ENCODE peak calls at places on chromosomes 3 and 15, in seven cellular contexts. One of them, this sample, is unnamed.

GRCh38 chr3:57946970-57947381 is 61.2 kb upstream of the FLNB start:
- DNase-seq in fibroblast of mammary gland: no peak
- DNase-seq in activated naive CD4-positive, alpha-beta T cell treated with anti-CD3 and anti-CD28 coated beads, Interleukin-2, amount 50 U/mL, for 16 hours: no peak
- DNase-seq in hepatocyte: no peak
- DNase-seq in AML-193: no peak
- DNase-seq in HFFc6: no peak
- DNase-seq in activated T-helper 1 cell treated with Interleukin-2 at 50 U/mL for 16 hours: no peak
- DNase-seq in this sample: no peak

GRCh38 chr3:168071971-168072645 is 23.6 kb downstream of the GOLIM4 start:
- DNase-seq in fibroblast of mammary gland: no peak
- DNase-seq in activated naive CD4-positive, alpha-beta T cell treated with anti-CD3 and anti-CD28 coated beads, Interleukin-2, amount 50 U/mL, for 16 hours: no peak
- DNase-seq in hepatocyte: no peak
- DNase-seq in AML-193: no peak
- DNase-seq in HFFc6: peak
- DNase-seq in activated T-helper 1 cell treated with Interleukin-2 at 50 U/mL for 16 hours: no peak
- DNase-seq in this sample: peak

GRCh38 chr3:172647823-172648222 is 63.0 kb downstream of the NCEH1 start:
- DNase-seq in fibroblast of mammary gland: no peak
- DNase-seq in activated naive CD4-positive, alpha-beta T cell treated with anti-CD3 and anti-CD28 coated beads, Interleukin-2, amount 50 U/mL, for 16 hours: no peak
- DNase-seq in hepatocyte: no peak
- DNase-seq in AML-193: no peak
- DNase-seq in HFFc6: no peak
- DNase-seq in activated T-helper 1 cell treated with Interleukin-2 at 50 U/mL for 16 hours: no peak
- DNase-seq in this sample: no peak

GRCh38 chr3:96931491-96931890 is 117.1 kb downstream of the EPHA6 start:
- DNase-seq in fibroblast of mammary gland: no peak
- DNase-seq in activated naive CD4-positive, alpha-beta T cell treated with anti-CD3 and anti-CD28 coated beads, Interleukin-2, amount 50 U/mL, for 16 hours: no peak
- DNase-seq in hepatocyte: peak
- DNase-seq in AML-193: no peak
- DNase-seq in HFFc6: no peak
- DNase-seq in activated T-helper 1 cell treated with Interleukin-2 at 50 U/mL for 16 hours: no peak
- DNase-seq in this sample: no peak

GRCh38 chr3:129505341-129505740 is 23.1 kb upstream of the RHO start:
- DNase-seq in fibroblast of mammary gland: no peak
- DNase-seq in activated naive CD4-positive, alpha-beta T cell treated with anti-CD3 and anti-CD28 coated beads, Interleukin-2, amount 50 U/mL, for 16 hours: no peak
- DNase-seq in hepatocyte: no peak
- DNase-seq in AML-193: no peak
- DNase-seq in HFFc6: no peak
- DNase-seq in activated T-helper 1 cell treated with Interleukin-2 at 50 U/mL for 16 hours: no peak
- DNase-seq in this sample: no peak

GRCh38 chr15:57356636-57357035 is 19.7 kb upstream of the CGNL1 start:
- DNase-seq in fibroblast of mammary gland: no peak
- DNase-seq in activated naive CD4-positive, alpha-beta T cell treated with anti-CD3 and anti-CD28 coated beads, Interleukin-2, amount 50 U/mL, for 16 hours: no peak
- DNase-seq in hepatocyte: no peak
- DNase-seq in AML-193: no peak
- DNase-seq in HFFc6: peak
- DNase-seq in activated T-helper 1 cell treated with Interleukin-2 at 50 U/mL for 16 hours: no peak
- DNase-seq in this sample: no peak

GRCh38 chr15:31511707-31512310 is 185.2 kb downstream of the KLF13 start:
- DNase-seq in fibroblast of mammary gland: no peak
- DNase-seq in activated naive CD4-positive, alpha-beta T cell treated with anti-CD3 and anti-CD28 coated beads, Interleukin-2, amount 50 U/mL, for 16 hours: peak
- DNase-seq in hepatocyte: no peak
- DNase-seq in AML-193: no peak
- DNase-seq in HFFc6: no peak
- DNase-seq in activated T-helper 1 cell treated with Interleukin-2 at 50 U/mL for 16 hours: no peak
- DNase-seq in this sample: no peak

GRCh38 chr3:171369156-171369555 is 91.0 kb downstream of the TNIK start:
- DNase-seq in fibroblast of mammary gland: no peak
- DNase-seq in activated naive CD4-positive, alpha-beta T cell treated with anti-CD3 and anti-CD28 coated beads, Interleukin-2, amount 50 U/mL, for 16 hours: no peak
- DNase-seq in hepatocyte: no peak
- DNase-seq in AML-193: no peak
- DNase-seq in HFFc6: no peak
- DNase-seq in activated T-helper 1 cell treated with Interleukin-2 at 50 U/mL for 16 hours: no peak
- DNase-seq in this sample: no peak

GRCh38 chr3:87867001-87867400 is 191.8 kb downstream of the CGGBP1 start:
- DNase-seq in fibroblast of mammary gland: peak
- DNase-seq in activated naive CD4-positive, alpha-beta T cell treated with anti-CD3 and anti-CD28 coated beads, Interleukin-2, amount 50 U/mL, for 16 hours: no peak
- DNase-seq in hepatocyte: no peak
- DNase-seq in AML-193: no peak
- DNase-seq in HFFc6: peak
- DNase-seq in activated T-helper 1 cell treated with Interleukin-2 at 50 U/mL for 16 hours: no peak
- DNase-seq in this sample: peak

GRCh38 chr3:37532168-37532567 is 329.5 kb upstream of the CTDSPL start:
- DNase-seq in fibroblast of mammary gland: no peak
- DNase-seq in activated naive CD4-positive, alpha-beta T cell treated with anti-CD3 and anti-CD28 coated beads, Interleukin-2, amount 50 U/mL, for 16 hours: no peak
- DNase-seq in hepatocyte: no peak
- DNase-seq in AML-193: no peak
- DNase-seq in HFFc6: no peak
- DNase-seq in activated T-helper 1 cell treated with Interleukin-2 at 50 U/mL for 16 hours: no peak
- DNase-seq in this sample: no peak

GRCh38 chr3:126245811-126246727 is 65.7 kb upstream of the ALDH1L1 start:
- DNase-seq in fibroblast of mammary gland: peak
- DNase-seq in activated naive CD4-positive, alpha-beta T cell treated with anti-CD3 and anti-CD28 coated beads, Interleukin-2, amount 50 U/mL, for 16 hours: no peak
- DNase-seq in hepatocyte: peak
- DNase-seq in AML-193: peak
- DNase-seq in HFFc6: peak
- DNase-seq in activated T-helper 1 cell treated with Interleukin-2 at 50 U/mL for 16 hours: no peak
- DNase-seq in this sample: peak

GRCh38 chr15:62054979-62055378 is 5.3 kb downstream of the VPS13C start:
- DNase-seq in fibroblast of mammary gland: no peak
- DNase-seq in activated naive CD4-positive, alpha-beta T cell treated with anti-CD3 and anti-CD28 coated beads, Interleukin-2, amount 50 U/mL, for 16 hours: no peak
- DNase-seq in hepatocyte: no peak
- DNase-seq in AML-193: no peak
- DNase-seq in HFFc6: no peak
- DNase-seq in activated T-helper 1 cell treated with Interleukin-2 at 50 U/mL for 16 hours: no peak
- DNase-seq in this sample: no peak

GRCh38 chr15:26029146-26029545 is 166.0 kb upstream of the ATP10A start:
- DNase-seq in fibroblast of mammary gland: no peak
- DNase-seq in activated naive CD4-positive, alpha-beta T cell treated with anti-CD3 and anti-CD28 coated beads, Interleukin-2, amount 50 U/mL, for 16 hours: no peak
- DNase-seq in hepatocyte: no peak
- DNase-seq in AML-193: no peak
- DNase-seq in HFFc6: no peak
- DNase-seq in activated T-helper 1 cell treated with Interleukin-2 at 50 U/mL for 16 hours: no peak
- DNase-seq in this sample: no peak

GRCh38 chr3:189316296-189317019 is 144.7 kb downstream of the TPRG1 start:
- DNase-seq in fibroblast of mammary gland: no peak
- DNase-seq in activated naive CD4-positive, alpha-beta T cell treated with anti-CD3 and anti-CD28 coated beads, Interleukin-2, amount 50 U/mL, for 16 hours: no peak
- DNase-seq in hepatocyte: peak
- DNase-seq in AML-193: no peak
- DNase-seq in HFFc6: no peak
- DNase-seq in activated T-helper 1 cell treated with Interleukin-2 at 50 U/mL for 16 hours: no peak
- DNase-seq in this sample: no peak

GRCh38 chr3:142929890-142930289 is 33.6 kb downstream of the PAQR9 start:
- DNase-seq in fibroblast of mammary gland: no peak
- DNase-seq in activated naive CD4-positive, alpha-beta T cell treated with anti-CD3 and anti-CD28 coated beads, Interleukin-2, amount 50 U/mL, for 16 hours: no peak
- DNase-seq in hepatocyte: no peak
- DNase-seq in AML-193: no peak
- DNase-seq in HFFc6: no peak
- DNase-seq in activated T-helper 1 cell treated with Interleukin-2 at 50 U/mL for 16 hours: no peak
- DNase-seq in this sample: no peak

GRCh38 chr15:71742964-71743363 is 67.4 kb upstream of the NR2E3 start:
- DNase-seq in fibroblast of mammary gland: no peak
- DNase-seq in activated naive CD4-positive, alpha-beta T cell treated with anti-CD3 and anti-CD28 coated beads, Interleukin-2, amount 50 U/mL, for 16 hours: no peak
- DNase-seq in hepatocyte: no peak
- DNase-seq in AML-193: no peak
- DNase-seq in HFFc6: no peak
- DNase-seq in activated T-helper 1 cell treated with Interleukin-2 at 50 U/mL for 16 hours: no peak
- DNase-seq in this sample: no peak

GRCh38 chr15:60721706-60722105 is 242.8 kb upstream of the ICE2 start:
- DNase-seq in fibroblast of mammary gland: peak
- DNase-seq in activated naive CD4-positive, alpha-beta T cell treated with anti-CD3 and anti-CD28 coated beads, Interleukin-2, amount 50 U/mL, for 16 hours: no peak
- DNase-seq in hepatocyte: peak
- DNase-seq in AML-193: no peak
- DNase-seq in HFFc6: peak
- DNase-seq in activated T-helper 1 cell treated with Interleukin-2 at 50 U/mL for 16 hours: no peak
- DNase-seq in this sample: peak

GRCh38 chr3:113151475-113152031 is 59.8 kb upstream of the BOC start:
- DNase-seq in fibroblast of mammary gland: peak
- DNase-seq in activated naive CD4-positive, alpha-beta T cell treated with anti-CD3 and anti-CD28 coated beads, Interleukin-2, amount 50 U/mL, for 16 hours: no peak
- DNase-seq in hepatocyte: peak
- DNase-seq in AML-193: no peak
- DNase-seq in HFFc6: no peak
- DNase-seq in activated T-helper 1 cell treated with Interleukin-2 at 50 U/mL for 16 hours: no peak
- DNase-seq in this sample: no peak

GRCh38 chr3:54954019-54954418 is 26.2 kb upstream of the LRTM1 start:
- DNase-seq in fibroblast of mammary gland: peak
- DNase-seq in activated naive CD4-positive, alpha-beta T cell treated with anti-CD3 and anti-CD28 coated beads, Interleukin-2, amount 50 U/mL, for 16 hours: no peak
- DNase-seq in hepatocyte: peak
- DNase-seq in AML-193: no peak
- DNase-seq in HFFc6: peak
- DNase-seq in activated T-helper 1 cell treated with Interleukin-2 at 50 U/mL for 16 hours: no peak
- DNase-seq in this sample: peak

GRCh38 chr15:66786222-66786621 is 84.2 kb downstream of the SMAD6 start:
- DNase-seq in fibroblast of mammary gland: no peak
- DNase-seq in activated naive CD4-positive, alpha-beta T cell treated with anti-CD3 and anti-CD28 coated beads, Interleukin-2, amount 50 U/mL, for 16 hours: no peak
- DNase-seq in hepatocyte: no peak
- DNase-seq in AML-193: no peak
- DNase-seq in HFFc6: no peak
- DNase-seq in activated T-helper 1 cell treated with Interleukin-2 at 50 U/mL for 16 hours: no peak
- DNase-seq in this sample: no peak

GRCh38 chr3:143961351-143961750 is 10.3 kb upstream of the DIPK2A start:
- DNase-seq in fibroblast of mammary gland: no peak
- DNase-seq in activated naive CD4-positive, alpha-beta T cell treated with anti-CD3 and anti-CD28 coated beads, Interleukin-2, amount 50 U/mL, for 16 hours: no peak
- DNase-seq in hepatocyte: no peak
- DNase-seq in AML-193: no peak
- DNase-seq in HFFc6: no peak
- DNase-seq in activated T-helper 1 cell treated with Interleukin-2 at 50 U/mL for 16 hours: no peak
- DNase-seq in this sample: no peak

GRCh38 chr3:48187579-48188265 is 495 bp downstream of the CDC25A start:
- DNase-seq in fibroblast of mammary gland: no peak
- DNase-seq in activated naive CD4-positive, alpha-beta T cell treated with anti-CD3 and anti-CD28 coated beads, Interleukin-2, amount 50 U/mL, for 16 hours: peak
- DNase-seq in hepatocyte: peak
- DNase-seq in AML-193: no peak
- DNase-seq in HFFc6: no peak
- DNase-seq in activated T-helper 1 cell treated with Interleukin-2 at 50 U/mL for 16 hours: peak
- DNase-seq in this sample: no peak

GRCh38 chr3:188520466-188520865 is 366.5 kb downstream of the LPP start:
- DNase-seq in fibroblast of mammary gland: peak
- DNase-seq in activated naive CD4-positive, alpha-beta T cell treated with anti-CD3 and anti-CD28 coated beads, Interleukin-2, amount 50 U/mL, for 16 hours: no peak
- DNase-seq in hepatocyte: no peak
- DNase-seq in AML-193: no peak
- DNase-seq in HFFc6: no peak
- DNase-seq in activated T-helper 1 cell treated with Interleukin-2 at 50 U/mL for 16 hours: no peak
- DNase-seq in this sample: peak